ENCODE peak calls at places on chromosomes 11 and 22, in seven cellular contexts. R is neural progenitor cell, P is fibroblast of lung, V is psoas muscle, S is testis, W is esophagus squamous epithelium, K is stomach. I is an unnamed sample. For H3K36me3, the result is how much of the 10 kb centered on the place peaks cover.

GRCh38 chr22:38193580-38193979 is 8.2 kb upstream of the MAFF start:
- DNase-seq in P (no peak), V (no peak), K (peak), W (no peak), R (no peak), S (no peak), I (no peak)

GRCh38 chr11:111097191-111097590 is 148.3 kb upstream of the POU2AF2 start:
- DNase-seq in K (peak), P (peak), W (no peak), S (peak), R (peak), V (peak), I (no peak)

GRCh38 chr11:125075900-125076317 is 12.8 kb downstream of the SLC37A2 start:
- DNase-seq in V (no peak), P (peak), S (no peak), W (no peak), R (no peak), K (no peak), I (no peak)

GRCh38 chr11:124644426-124645280 is 22.0 kb downstream of the TBRG1 start:
- DNase-seq in R (peak), W (no peak), S (peak), V (peak), P (peak), K (peak), I (peak)

GRCh38 chr11:17719028-17719939 is at the start of gene MYOD1:
- DNase-seq in K (no peak), W (no peak), R (peak), S (no peak), P (peak), V (peak), I (no peak)

GRCh38 chr22:48223488-48224190 is 1461.2 kb downstream of the TBC1D22A start:
- DNase-seq in W (no peak), K (no peak), P (no peak), S (peak), V (no peak), R (no peak), I (no peak)

GRCh38 chr22:35404176-35404575 is 4.2 kb downstream of the MCM5 start:
- DNase-seq in V (no peak), S (no peak), R (no peak), W (no peak), K (no peak), P (no peak), I (no peak)

GRCh38 chr22:49749885-49750510 is 77.7 kb downstream of the BRD1 start:
- DNase-seq in S (no peak), K (no peak), W (no peak), P (no peak), R (no peak), V (no peak), I (no peak)

GRCh38 chr22:38788417-38788816 is 5.5 kb downstream of the DNAL4 start:
- DNase-seq in S (peak), W (no peak), R (no peak), V (no peak), K (peak), P (peak), I (peak)

GRCh38 chr22:37518509-37519267 is 527 bp downstream of the CARD10 start:
- DNase-seq in P (peak), S (no peak), V (no peak), W (no peak), K (no peak), R (peak), I (peak)

GRCh38 chr11:127843483-127844396 is 743.6 kb downstream of the ETS1 start:
- DNase-seq in P (peak), W (no peak), S (peak), R (peak), V (peak), K (peak), I (peak)

GRCh38 chr11:62553839-62554361 is 7.3 kb upstream of the AHNAK start:
- DNase-seq in P (peak), W (no peak), R (no peak), S (no peak), K (no peak), V (peak), I (peak)

GRCh38 chr11:73203322-73203721 is 14.8 kb upstream of the P2RY2 start:
- DNase-seq in P (no peak), S (no peak), W (no peak), V (no peak), R (no peak), K (no peak), I (no peak)

GRCh38 chr22:23613193-23613973 is 18.7 kb downstream of the DRICH1 start:
- DNase-seq in S (no peak), R (no peak), P (peak), K (no peak), V (no peak), W (no peak), I (peak)

GRCh38 chr11:47524200-47524874 is 28.6 kb downstream of the CELF1 start:
- DNase-seq in P (no peak), S (peak), W (no peak), K (peak), V (no peak), R (no peak), I (no peak)

GRCh38 chr11:19910931-19911330 is 198.3 kb downstream of the NAV2 start:
- DNase-seq in K (no peak), S (no peak), W (no peak), P (no peak), V (no peak), R (no peak), I (no peak)

GRCh38 chr11:64918056-64918455 is 1.0 kb upstream of the ATG2A start:
- DNase-seq in P (peak), W (no peak), R (peak), K (no peak), V (no peak), S (peak), I (no peak)

GRCh38 chr22:45129703-45130524 is 33.8 kb upstream of the NUP50 start:
- DNase-seq in R (no peak), V (no peak), K (no peak), W (no peak), P (no peak), S (no peak), I (peak)

GRCh38 chr11:12686246-12687060 is 12.2 kb downstream of the TEAD1 start:
- DNase-seq in W (no peak), P (peak), K (no peak), S (no peak), V (no peak), R (no peak), I (no peak)

GRCh38 chr22:23255506-23255905 is 75.2 kb downstream of the BCR start:
- DNase-seq in P (no peak), R (no peak), K (no peak), W (no peak), V (no peak), S (no peak), I (no peak)

GRCh38 chr22:41782751-41783150 is 17.7 kb upstream of the CCDC134 start:
- DNase-seq in P (no peak), V (no peak), K (no peak), R (no peak), W (no peak), S (no peak), I (no peak)

DNA sequence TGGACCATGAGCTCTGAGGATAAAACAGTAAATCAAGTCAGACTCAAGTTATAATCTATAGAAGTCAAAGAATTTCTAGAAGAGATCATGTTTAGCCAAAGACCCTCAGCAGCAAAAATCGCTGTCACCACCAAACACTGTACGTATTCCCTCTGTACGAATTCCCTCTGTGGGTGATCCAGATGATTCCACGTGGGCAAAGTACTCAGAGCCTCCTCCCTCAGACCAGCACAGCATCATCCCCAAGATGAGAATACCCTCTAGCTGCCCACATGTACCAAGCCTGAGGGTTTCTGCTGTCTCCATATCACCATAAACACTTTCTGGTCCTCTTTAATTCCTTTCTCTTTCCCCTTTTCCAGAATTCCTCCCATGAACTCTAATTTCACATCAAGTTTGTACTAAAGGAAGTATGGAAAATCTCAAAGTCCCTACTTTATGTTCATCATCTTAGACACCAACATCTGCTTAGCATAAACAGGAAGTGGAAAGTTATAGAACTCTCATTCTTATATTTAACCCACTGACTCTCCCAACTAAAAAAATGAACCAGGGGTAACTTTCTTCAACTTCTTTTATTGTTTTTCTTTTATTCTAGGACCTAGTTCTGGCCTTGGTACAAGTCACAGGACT is 18.7 kb downstream of the JAML start:
- DNase-seq in W (no peak), K (no peak), P (no peak), S (no peak), V (no peak), R (no peak), I (no peak)
- H3K4me3 ChIP-seq in W (no peak), K (no peak), P (no peak), S (no peak), V (no peak), R (no peak), I (no peak)

GRCh38 chr11:68892576-68892975 is 11.1 kb downstream of the MRPL21 start:
- DNase-seq in S (no peak), P (no peak), R (no peak), V (no peak), K (no peak), W (no peak), I (no peak)

GRCh38 chr11:68889948-68890446 is 13.6 kb downstream of the MRPL21 start:
- DNase-seq in K (no peak), W (no peak), R (peak), S (peak), V (peak), P (peak), I (no peak)

GRCh38 chr11:68893282-68893681 is 10.3 kb downstream of the MRPL21 start:
- DNase-seq in S (no peak), K (no peak), V (no peak), P (no peak), W (no peak), R (no peak), I (no peak)

GRCh38 chr11:68890490-68891231 is 13.0 kb downstream of the MRPL21 start:
- DNase-seq in K (peak), S (peak), V (peak), W (no peak), R (no peak), P (peak), I (no peak)

GRCh38 chr11:68891356-68891948 is 12.2 kb downstream of the MRPL21 start:
- DNase-seq in P (no peak), S (no peak), V (no peak), R (no peak), W (no peak), K (no peak), I (no peak)
- H3K36me3 ChIP-seq in P (under half), S (under half), V (under half), R (under half), W (half or more), K (half or more), I (under half)

GRCh38 chr11:117874910-117875396 is 1.5 kb downstream of the FXYD6 start:
- DNase-seq in P (no peak), S (no peak), W (no peak), V (no peak), R (no peak), K (no peak), I (no peak)
- H3K27ac ChIP-seq in P (no peak), S (peak), W (no peak), V (peak), R (no peak), K (no peak), I (no peak)

DNA sequence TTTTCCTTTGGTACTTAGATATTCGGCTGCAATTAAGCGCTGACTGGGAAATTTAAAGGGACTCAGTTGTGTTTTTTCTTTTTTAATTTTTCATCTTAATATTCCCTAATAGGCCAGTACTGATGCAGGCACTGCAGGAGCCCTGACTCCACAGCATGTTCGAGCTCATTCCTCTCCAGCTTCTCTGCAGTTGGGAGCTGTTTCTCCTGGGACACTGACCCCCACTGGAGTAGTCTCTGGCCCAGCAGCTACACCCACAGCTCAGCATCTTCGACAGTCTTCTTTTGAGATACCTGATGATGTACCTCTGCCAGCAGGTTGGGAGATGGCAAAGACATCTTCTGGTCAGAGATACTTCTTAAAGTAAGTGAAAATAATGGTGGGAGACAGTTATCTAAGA is 3.8 kb downstream of the YAP1 start:
- DNase-seq in V (no peak), S (peak), K (no peak), W (no peak), R (no peak), P (no peak), I (no peak)
- H3K4me3 ChIP-seq in V (peak), S (no peak), K (no peak), W (no peak), R (no peak), P (peak), I (no peak)

DNA sequence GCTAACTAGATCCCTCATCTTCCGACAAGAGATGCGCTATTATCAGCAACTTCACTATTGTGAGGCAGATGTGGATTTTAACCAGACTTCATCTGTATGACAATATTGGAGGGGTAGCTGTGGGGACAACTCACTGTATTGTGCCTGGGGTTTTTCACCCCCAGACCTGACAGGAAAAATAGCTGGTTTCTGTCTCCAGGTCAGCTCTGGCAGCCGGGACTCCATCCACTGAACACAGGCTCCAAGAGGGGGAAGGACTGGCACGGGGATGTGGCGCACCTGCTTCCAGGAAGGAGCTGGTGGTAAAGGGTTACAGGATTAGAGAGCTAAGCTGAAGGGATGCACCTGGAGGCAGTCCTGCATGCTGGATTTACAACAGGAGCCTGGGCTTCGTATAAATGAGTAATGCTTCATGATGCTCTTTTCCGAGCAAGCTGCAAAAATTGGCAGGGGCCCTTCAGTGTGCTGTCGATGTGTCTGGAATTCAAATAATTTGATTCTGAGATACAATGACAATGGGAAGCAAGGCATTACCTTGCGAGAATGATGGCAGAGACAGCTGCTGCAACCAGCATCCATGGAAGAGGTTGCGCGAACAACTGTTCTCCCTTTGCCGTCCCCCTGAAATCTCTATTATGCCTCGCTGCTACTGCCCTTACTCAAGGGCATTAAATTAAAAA is 49.5 kb downstream of the LMO2 start:
- DNase-seq in S (no peak), W (no peak), P (no peak), R (no peak), K (no peak), V (no peak), I (no peak)
- H3K36me3 ChIP-seq in S (under half), W (under half), P (under half), R (under half), K (under half), V (under half), I (under half)

DNA sequence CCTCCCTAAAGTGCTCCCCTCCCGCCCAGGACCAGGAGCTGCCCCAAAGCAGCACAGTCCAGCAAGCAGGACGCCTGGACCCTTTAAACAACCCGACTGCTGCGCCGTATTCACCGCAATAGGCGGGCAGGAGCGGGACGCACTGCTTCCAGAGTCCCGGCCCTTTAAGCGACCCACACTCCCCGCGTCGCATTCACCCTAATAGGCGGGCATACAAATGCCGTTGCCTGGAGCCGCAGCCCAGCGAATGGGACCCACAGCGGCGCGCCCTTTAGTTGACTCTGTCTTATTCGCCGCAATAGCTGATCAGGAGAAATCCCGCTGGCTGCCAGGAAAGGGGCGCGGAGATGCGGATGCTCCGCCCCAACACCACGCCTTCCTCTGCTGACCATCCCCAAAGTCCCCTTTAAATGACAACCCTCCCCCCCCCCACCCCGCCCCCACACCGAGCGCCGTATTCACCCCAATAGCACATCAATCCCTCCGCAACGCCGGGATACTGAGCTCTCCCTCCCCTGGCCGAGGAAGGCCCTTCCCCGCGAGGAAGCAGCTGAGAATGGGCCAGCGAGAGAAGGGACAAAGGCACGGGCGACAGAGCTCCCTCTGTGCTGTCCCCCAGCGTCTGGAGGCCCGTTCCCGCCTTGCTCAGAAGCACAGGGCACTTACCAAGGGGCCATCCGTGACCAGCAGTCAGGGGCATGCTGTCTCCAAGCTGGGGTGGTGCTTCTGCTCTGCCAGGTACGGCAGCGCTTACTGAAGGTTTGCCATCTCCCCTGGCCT is 4.7 kb downstream of the OSBPL5 start:
- DNase-seq in K (peak), V (peak), P (peak), S (peak), W (no peak), R (peak), I (peak)
- H3K27ac ChIP-seq in K (peak), V (peak), P (peak), S (no peak), W (peak), R (no peak), I (no peak)